ENCODE peak calls at places on chromosomes 3 and 15, in eight cellular contexts. E is breast epithelium, J is HCT116, G is transverse colon, N is stomach, V is endothelial cell of umbilical vein, A is suprapubic skin, S is sigmoid colon. X is an unnamed sample. For H3K36me3, the result is how much of the 10 kb centered on the place peaks cover.

GRCh38 chr15:68666120-68666811 is 87.5 kb downstream of the CORO2B start:
- DNase-seq in S (peak), A (no peak), V (peak), N (no peak), G (no peak), J (no peak), E (no peak), X (peak)

GRCh38 chr3:139491027-139491700 is 14.8 kb upstream of the RBP2 start:
- DNase-seq in V (no peak), G (no peak), A (no peak), N (no peak), S (no peak), J (no peak), E (no peak), X (no peak)

GRCh38 chr3:36843065-36844051 is 79.0 kb upstream of the DCLK3 start:
- DNase-seq in E (no peak), G (no peak), V (peak), A (no peak), S (no peak), N (no peak), J (peak), X (no peak)

GRCh38 chr3:177448987-177449975 is 252.0 kb upstream of the TBL1XR1 start:
- DNase-seq in E (no peak), N (no peak), G (no peak), S (no peak), V (no peak), A (no peak), J (no peak), X (no peak)

GRCh38 chr15:39685999-39686613 is 96.5 kb downstream of the FSIP1 start:
- DNase-seq in E (no peak), J (peak), G (peak), S (no peak), A (no peak), V (peak), N (no peak), X (no peak)

GRCh38 chr3:47416041-47416440 is 35.2 kb downstream of the PTPN23 start:
- DNase-seq in A (no peak), V (no peak), S (peak), E (no peak), G (no peak), N (peak), J (no peak), X (no peak)

GRCh38 chr3:173221010-173221409 is 80.0 kb upstream of the SPATA16 start:
- DNase-seq in A (no peak), V (peak), E (no peak), G (no peak), N (no peak), S (no peak), J (peak), X (no peak)

GRCh38 chr3:12308517-12308916 is 19.6 kb downstream of the PPARG start:
- DNase-seq in J (peak), V (peak), S (no peak), E (no peak), G (no peak), N (no peak), A (no peak), X (no peak)

GRCh38 chr15:73986055-73986775 is 5.9 kb downstream of the STOML1 start:
- DNase-seq in V (no peak), E (no peak), S (no peak), N (no peak), J (no peak), G (no peak), A (no peak), X (no peak)

GRCh38 chr3:64653101-64653500 is 34.7 kb downstream of the ADAMTS9 start:
- DNase-seq in E (no peak), S (no peak), J (no peak), G (no peak), A (no peak), N (no peak), V (no peak), X (no peak)

GRCh38 chr3:180280601-180281000 is 243.9 kb upstream of the PEX5L start:
- DNase-seq in V (no peak), A (no peak), J (no peak), S (no peak), G (no peak), E (no peak), N (no peak), X (no peak)

GRCh38 chr3:9352917-9353823 is 9.7 kb upstream of the THUMPD3 start:
- DNase-seq in N (peak), G (peak), E (peak), S (peak), V (peak), J (peak), A (no peak), X (no peak)

GRCh38 chr3:190780524-190780923 is 82.0 kb downstream of the GMNC start:
- DNase-seq in G (no peak), E (no peak), J (no peak), S (no peak), A (no peak), N (no peak), V (no peak), X (no peak)

GRCh38 chr15:61047783-61048182 is 181.3 kb downstream of the RORA start:
- DNase-seq in G (no peak), S (no peak), A (no peak), N (no peak), J (no peak), V (peak), E (no peak), X (no peak)

GRCh38 chr3:123448503-123449091 is at the start of gene ADCY5:
- DNase-seq in A (no peak), E (no peak), G (peak), S (no peak), J (no peak), V (peak), N (no peak), X (no peak)

GRCh38 chr3:15815696-15816095 is 17.9 kb upstream of the ANKRD28 start:
- DNase-seq in N (no peak), V (peak), J (peak), G (no peak), A (no peak), E (no peak), S (no peak), X (no peak)

GRCh38 chr3:43958005-43958770 is 267.4 kb downstream of the ABHD5 start:
- DNase-seq in S (no peak), G (no peak), E (no peak), V (no peak), J (no peak), N (no peak), A (no peak), X (no peak)

GRCh38 chr3:136186330-136186729 is 9.8 kb downstream of the MSL2 start:
- DNase-seq in E (no peak), G (peak), S (no peak), J (no peak), A (no peak), N (peak), V (no peak), X (no peak)

GRCh38 chr3:170383567-170383966 is 26.1 kb downstream of the SKIL start:
- DNase-seq in G (no peak), A (no peak), V (no peak), N (no peak), S (no peak), J (no peak), E (no peak), X (no peak)

GRCh38 chr3:54003136-54003535 is 111.5 kb upstream of the SELENOK start:
- DNase-seq in V (no peak), S (no peak), J (no peak), E (no peak), G (no peak), A (no peak), N (no peak), X (no peak)

GRCh38 chr15:57950381-57950946 is 115.0 kb downstream of the ALDH1A2 start:
- DNase-seq in J (peak), S (no peak), V (no peak), A (no peak), N (no peak), E (no peak), G (no peak), X (no peak)

GRCh38 chr15:57947781-57948180 is 117.7 kb downstream of the ALDH1A2 start:
- DNase-seq in E (no peak), V (peak), S (no peak), J (no peak), G (no peak), A (no peak), N (no peak), X (no peak)

GRCh38 chr15:57948554-57949289 is 116.8 kb downstream of the ALDH1A2 start:
- DNase-seq in N (no peak), A (no peak), S (no peak), E (no peak), V (no peak), J (no peak), G (no peak), X (no peak)

GRCh38 chr15:57951328-57951932 is 114.1 kb downstream of the ALDH1A2 start:
- DNase-seq in E (no peak), G (no peak), A (no peak), N (no peak), V (no peak), J (no peak), S (no peak), X (no peak)

GRCh38 chr15:57949374-57949938 is 116.1 kb downstream of the ALDH1A2 start:
- DNase-seq in V (no peak), N (no peak), A (no peak), S (no peak), J (no peak), G (no peak), E (no peak), X (no peak)
- H3K36me3 ChIP-seq in V (under half), N (under half), A (under half), S (under half), J (under half), G (under half), E (under half), X (under half)

DNA sequence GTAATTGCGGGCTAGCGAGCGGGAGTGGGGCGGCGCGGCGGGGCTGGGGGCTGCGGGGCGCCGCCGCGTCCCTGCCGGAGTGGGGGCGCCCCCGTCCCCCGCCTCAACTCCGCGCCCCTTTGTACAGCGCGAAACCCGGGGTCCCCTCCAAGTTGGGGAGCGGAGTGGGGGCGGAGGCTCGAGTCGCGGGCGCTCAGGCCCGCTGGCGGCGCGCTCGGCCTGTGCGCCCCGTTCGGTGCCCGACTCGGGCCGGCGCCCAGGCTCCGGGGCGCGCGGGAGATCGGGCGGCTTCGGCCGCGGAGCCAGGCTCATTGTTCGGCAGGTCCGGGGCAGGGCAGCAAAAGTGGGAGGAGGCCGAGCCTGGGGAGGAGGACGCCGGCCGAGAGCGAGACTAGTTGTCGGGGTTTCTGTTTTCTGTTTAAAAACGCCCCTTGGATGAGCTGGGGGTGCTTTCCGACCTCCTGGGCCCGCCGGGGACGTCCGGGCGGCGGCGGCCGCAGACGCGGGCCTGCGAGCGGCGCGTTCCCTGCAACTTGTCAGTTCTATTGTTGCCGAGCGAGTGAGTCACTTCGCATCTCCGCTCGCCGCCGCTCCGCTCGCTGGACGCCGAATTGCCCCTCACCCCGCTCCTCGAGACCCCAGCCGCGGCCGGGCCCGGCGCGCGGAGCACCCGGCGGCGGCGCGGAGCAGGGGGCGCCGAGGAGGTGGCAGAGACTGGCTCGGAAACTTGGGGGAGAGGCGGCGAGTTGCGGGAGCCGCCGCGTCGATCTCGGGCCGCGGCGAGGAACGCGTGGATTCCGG is 663 bp downstream of the TCF12 start:
- DNase-seq in G (peak), V (peak), J (no peak), N (peak), S (peak), E (peak), A (peak), X (no peak)
- TF ChIP-seq POLR2A in G (no peak), V (peak), J (no peak), N (no peak), S (no peak), E (no peak), A (no peak), X (no peak)

DNA sequence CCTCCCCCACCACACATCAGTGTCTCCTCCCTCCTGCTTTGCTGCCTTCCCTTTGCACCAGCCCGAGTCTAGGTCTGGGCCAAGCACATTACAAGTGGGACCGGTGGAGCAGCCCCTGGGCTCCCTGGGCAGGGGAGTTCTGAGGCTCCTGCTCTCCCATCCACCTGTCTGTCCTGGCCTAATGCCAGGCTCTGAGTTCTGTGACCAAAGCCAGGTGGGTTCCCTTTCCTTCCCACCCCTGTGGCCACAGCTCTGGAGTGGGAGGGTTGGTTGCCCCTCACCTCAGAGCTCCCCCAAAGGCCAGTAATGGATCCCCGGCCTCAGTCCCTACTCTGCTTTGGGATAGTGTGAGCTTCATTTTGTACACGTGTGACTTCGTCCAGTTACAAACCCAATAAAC is 2.3 kb upstream of the ABCF3 start:
- DNase-seq in J (no peak), A (no peak), G (no peak), E (no peak), V (no peak), S (no peak), N (no peak), X (no peak)
- TF ChIP-seq POLR2AphosphoS5 in J (no peak), A (no peak), G (no peak), E (no peak), V (no peak), S (no peak), N (no peak), X (no peak)

DNA sequence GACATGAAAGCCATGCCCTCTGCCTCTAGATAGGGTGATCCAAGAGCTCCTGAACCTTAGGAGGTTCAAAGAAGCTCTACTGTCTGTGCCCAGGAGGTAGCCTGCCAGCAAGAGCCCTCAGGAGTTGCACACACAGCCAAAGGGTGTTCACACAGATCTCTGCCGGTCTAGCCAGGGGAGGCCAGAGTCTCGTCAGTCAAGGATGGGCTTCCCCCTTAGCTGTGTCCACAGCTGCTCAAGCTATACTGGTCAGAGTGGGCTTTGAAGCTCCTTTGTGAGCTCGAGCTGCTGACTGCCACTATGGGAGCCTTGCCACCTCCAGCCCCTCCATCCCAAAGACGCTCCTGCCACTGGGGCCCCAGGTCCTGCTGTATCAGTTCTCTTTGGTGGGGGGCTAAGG is 13.0 kb upstream of the SNX22 start:
- DNase-seq in G (no peak), A (no peak), E (no peak), N (no peak), S (peak), V (no peak), J (no peak), X (no peak)
- H3K36me3 ChIP-seq in G (half or more), A (half or more), E (under half), N (half or more), S (under half), V (under half), J (under half), X (under half)

DNA sequence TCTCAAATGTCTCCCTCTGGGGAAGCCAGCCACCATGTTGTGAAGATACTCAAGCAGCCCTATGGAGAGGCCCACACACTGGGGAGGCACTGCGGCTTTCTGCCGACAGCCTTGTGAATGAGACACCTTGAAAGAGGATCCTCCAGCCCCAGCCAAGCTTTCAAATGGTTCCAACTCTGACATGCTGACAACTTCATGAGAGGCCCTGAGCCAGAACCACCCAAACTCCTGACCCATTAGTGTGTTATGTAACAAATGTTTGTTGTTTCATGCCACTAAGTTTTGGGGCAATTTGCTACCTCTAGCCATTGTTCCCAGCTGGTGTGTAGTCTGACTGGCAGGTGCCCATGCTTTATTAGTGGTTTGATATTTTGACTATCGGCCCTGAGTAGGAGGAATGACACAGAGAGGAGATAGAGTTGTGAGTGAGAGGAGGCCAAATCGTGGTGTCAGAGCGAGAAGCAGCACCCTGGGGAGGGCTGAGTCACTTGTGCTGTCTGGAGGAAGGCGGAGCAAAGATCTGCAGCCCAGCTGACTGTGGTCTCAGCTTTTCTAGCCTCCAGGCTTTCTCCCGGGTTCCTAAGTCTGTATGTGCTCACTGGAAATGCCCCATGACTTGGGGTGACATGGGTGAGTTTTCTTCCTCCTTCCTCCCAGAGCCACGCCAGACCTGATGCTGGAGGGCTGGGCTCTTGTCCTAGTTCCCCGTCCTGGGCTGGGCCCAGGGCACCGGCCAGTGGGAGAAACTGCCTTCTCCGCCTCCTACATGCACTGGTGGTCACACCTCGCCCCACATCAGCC is 56.8 kb upstream of the BLM start:
- DNase-seq in N (peak), G (peak), J (no peak), V (no peak), S (peak), E (peak), A (peak), X (peak)
- TF ChIP-seq POLR2A in N (no peak), G (peak), J (no peak), V (no peak), S (no peak), E (no peak), A (no peak), X (no peak)